ENCODE peak calls at places on chromosomes 3 and 15, in six cellular contexts. E, Q, Z, R, U and C are unnamed samples.

GRCh38 chr3:9020396-9020795 is 57.1 kb upstream of the RAD18 start:
- DNase-seq in E (peak), Q (no peak), Z (no peak), R (no peak), U (no peak), C (no peak)

GRCh38 chr15:75669191-75669878 is 21.6 kb downstream of the SNX33 start:
- DNase-seq in E (no peak), Q (no peak), Z (no peak), R (no peak), U (no peak), C (no peak)

GRCh38 chr3:113532698-113533533 is 561 bp downstream of the SIDT1 start:
- DNase-seq in E (no peak), Q (peak), Z (peak), R (peak), U (no peak), C (no peak)

GRCh38 chr3:125351152-125351551 is 24.0 kb downstream of the ZNF148 start:
- DNase-seq in E (no peak), Q (no peak), Z (no peak), R (no peak), U (no peak), C (no peak)

GRCh38 chr3:165837058-165837525 is at the start of gene BCHE:
- DNase-seq in E (no peak), Q (peak), Z (no peak), R (peak), U (no peak), C (peak)

GRCh38 chr3:52535411-52536111 is 844 bp upstream of the UQCC5 start:
- DNase-seq in E (no peak), Q (no peak), Z (no peak), R (no peak), U (no peak), C (no peak)

GRCh38 chr3:105349988-105350387 is 16.7 kb upstream of the ALCAM start:
- DNase-seq in E (no peak), Q (no peak), Z (no peak), R (no peak), U (no peak), C (no peak)

GRCh38 chr15:40706121-40706520 is 11.1 kb downstream of the RAD51 start:
- DNase-seq in E (no peak), Q (no peak), Z (no peak), R (no peak), U (no peak), C (no peak)

GRCh38 chr3:197173620-197174019 is 124.8 kb downstream of the DLG1 start:
- DNase-seq in E (no peak), Q (no peak), Z (no peak), R (no peak), U (no peak), C (no peak)

GRCh38 chr3:138936763-138937689 is 9.9 kb downstream of the FOXL2 start:
- DNase-seq in E (no peak), Q (no peak), Z (no peak), R (no peak), U (no peak), C (no peak)
- H3K4me3 ChIP-seq in E (no peak), Q (no peak), Z (no peak), R (peak), U (peak), C (peak)

DNA sequence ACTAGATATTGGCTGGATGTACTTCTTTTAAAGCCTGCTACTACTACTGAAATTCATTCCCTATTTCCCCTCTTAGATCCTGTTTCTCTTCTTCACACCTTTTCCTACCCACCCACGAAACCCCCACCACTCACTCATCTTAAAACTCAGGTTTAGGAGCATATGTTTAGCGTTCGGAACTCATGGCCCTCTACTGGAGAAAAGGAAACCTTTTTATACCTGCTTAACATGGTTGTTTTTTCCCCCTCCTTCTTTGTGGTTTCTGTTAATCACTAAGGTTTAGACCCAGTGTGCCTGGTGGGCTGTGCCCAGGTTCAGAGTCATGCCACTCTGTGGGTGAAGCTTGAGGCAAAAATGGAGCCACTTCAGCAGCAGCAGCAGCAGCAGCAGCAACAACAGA is 2.6 kb downstream of the ARID3B start:
- DNase-seq in E (no peak), Q (no peak), Z (peak), R (no peak), U (no peak), C (no peak)
- H3K4me3 ChIP-seq in E (no peak), Q (no peak), Z (no peak), R (no peak), U (no peak), C (no peak)

DNA sequence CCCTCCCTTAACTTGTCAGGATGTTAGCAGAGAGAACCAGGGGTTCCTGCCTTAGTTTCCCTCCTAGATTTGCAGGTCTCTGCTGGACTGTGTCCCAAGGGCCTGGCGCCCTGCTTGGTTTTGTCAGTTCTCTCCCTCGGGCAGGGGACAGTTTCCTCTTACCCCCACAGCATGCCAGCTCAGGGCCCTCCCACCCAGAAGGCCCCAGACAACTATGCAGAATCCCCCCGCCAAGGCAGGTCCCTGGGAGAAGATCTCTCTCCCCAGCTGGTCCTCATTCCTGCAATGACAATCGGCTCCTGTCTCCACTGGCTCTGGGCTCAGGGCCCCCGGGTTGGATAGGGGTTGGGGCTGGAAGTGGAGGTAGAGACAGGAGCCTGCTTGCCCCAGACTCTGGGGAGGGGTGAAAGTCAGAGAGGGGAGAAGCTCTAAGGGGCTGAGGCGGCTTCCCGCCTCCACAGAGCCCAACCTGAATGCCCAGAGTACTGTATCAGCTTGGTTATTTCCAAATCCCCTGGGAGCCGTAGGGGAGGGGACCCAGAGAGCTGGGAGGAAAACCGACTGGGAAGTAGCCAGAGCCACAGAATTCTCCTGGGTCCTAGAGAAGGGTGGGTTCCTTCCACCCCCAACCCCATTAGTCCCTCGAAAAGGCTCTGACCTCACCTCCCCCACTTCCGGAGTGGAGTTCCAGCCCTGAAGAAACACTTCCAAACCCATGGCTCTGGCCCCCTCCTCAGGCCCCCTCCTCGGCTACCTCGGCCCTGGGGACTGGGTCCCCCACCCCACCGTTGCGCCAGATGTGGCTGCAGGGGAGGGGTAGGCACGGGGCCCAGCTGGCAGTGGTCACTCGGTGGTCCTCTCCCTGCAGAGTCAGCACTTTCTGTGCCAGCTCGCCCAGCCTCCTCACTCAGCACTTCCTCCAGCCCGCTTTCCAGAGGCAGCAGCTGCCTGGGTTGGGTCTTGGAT is 3.8 kb upstream of the LOXL1 start:
- DNase-seq in E (no peak), Q (peak), Z (no peak), R (no peak), U (no peak), C (no peak)
- H3K4me3 ChIP-seq in E (peak), Q (peak), Z (no peak), R (no peak), U (peak), C (no peak)

GRCh38 chr3:86794336-86795065 is 196.4 kb downstream of the VGLL3 start:
- DNase-seq in E (no peak), Q (peak), Z (no peak), R (no peak), U (no peak), C (no peak)
- H3K4me3 ChIP-seq in E (peak), Q (no peak), Z (no peak), R (peak), U (peak), C (peak)

GRCh38 chr3:69881756-69882428 is 117.6 kb upstream of the SAMMSON start:
- DNase-seq in E (no peak), Q (no peak), Z (no peak), R (no peak), U (no peak), C (no peak)
- H3K4me3 ChIP-seq in E (no peak), Q (no peak), Z (no peak), R (no peak), U (no peak), C (no peak)

GRCh38 chr3:36906504-36907149 is 38.2 kb downstream of the TRANK1 start:
- DNase-seq in E (no peak), Q (peak), Z (no peak), R (no peak), U (no peak), C (no peak)

GRCh38 chr3:36904641-36905040 is 40.2 kb downstream of the TRANK1 start:
- DNase-seq in E (no peak), Q (no peak), Z (no peak), R (no peak), U (no peak), C (no peak)

GRCh38 chr3:36907911-36908646 is 36.8 kb downstream of the TRANK1 start:
- DNase-seq in E (no peak), Q (peak), Z (peak), R (peak), U (peak), C (peak)

GRCh38 chr3:36903119-36903882 is 41.6 kb downstream of the TRANK1 start:
- DNase-seq in E (no peak), Q (no peak), Z (peak), R (no peak), U (no peak), C (no peak)

GRCh38 chr3:36905545-36905944 is 39.3 kb downstream of the TRANK1 start:
- DNase-seq in E (no peak), Q (no peak), Z (no peak), R (no peak), U (no peak), C (no peak)
- H3K4me3 ChIP-seq in E (no peak), Q (no peak), Z (peak), R (no peak), U (no peak), C (no peak)

DNA sequence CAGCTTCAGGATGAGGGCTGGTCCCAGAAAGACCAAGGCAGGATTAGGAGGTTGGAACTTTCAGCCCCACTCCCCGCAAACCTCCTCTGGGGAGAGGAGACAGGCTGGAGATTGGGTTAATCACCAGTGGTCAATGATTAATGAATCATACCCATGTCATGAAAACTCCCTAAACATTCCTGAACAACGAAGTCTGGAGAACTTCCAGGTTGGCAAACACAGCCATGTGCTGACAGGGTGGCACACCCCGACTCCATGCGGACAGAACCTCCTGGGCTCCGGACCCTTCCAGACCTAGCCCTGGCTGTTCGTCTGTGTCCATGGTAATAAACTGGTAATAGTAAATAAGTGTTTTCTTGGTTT is 151.3 kb downstream of the TJP1 start:
- DNase-seq in E (no peak), Q (peak), Z (no peak), R (no peak), U (no peak), C (no peak)
- H3K4me3 ChIP-seq in E (no peak), Q (no peak), Z (no peak), R (no peak), U (no peak), C (no peak)